ENCODE peak calls at places on chromosomes 16 and 17, in eight cellular contexts. O is WTC11, Q is SK-N-SH, Y is progenitor cell of endocrine pancreas, U is lung, A is fibroblast of the aortic adventitia, L is ascending aorta, N is endodermal cell. C is an unnamed sample.

GRCh38 chr17:31392002-31392855 is 754 bp downstream of the RAB11FIP4 start:
- DNase-seq in O (no peak), Q (peak; percentile 79), Y (no peak), U (no peak), A (no peak), L (no peak), N (peak; percentile 63), C (no peak)

GRCh38 chr17:48442819-48443218 is 12.8 kb upstream of the SKAP1 start:
- DNase-seq in O (no peak), Q (no peak), Y (no peak), U (no peak), A (no peak), L (no peak), N (no peak), C (no peak)

GRCh38 chr16:55703003-55704001 is 47.5 kb downstream of the SLC6A2 start:
- DNase-seq in O (no peak), Q (peak; percentile 31), Y (no peak), U (no peak), A (peak; percentile 87), L (no peak), N (peak; percentile 51), C (peak; percentile 41)

GRCh38 chr16:21156767-21157467 is 1.6 kb upstream of the LDAF1 start:
- DNase-seq in O (peak; percentile 46), Q (peak; percentile 85), Y (peak; percentile 22), U (no peak), A (peak; percentile 94), L (no peak), N (peak; percentile 82), C (peak; percentile 51)

GRCh38 chr16:52078716-52079655 is 468.0 kb downstream of the TOX3 start:
- DNase-seq in O (no peak), Q (no peak), Y (no peak), U (no peak), A (no peak), L (no peak), N (no peak), C (no peak)

GRCh38 chr17:81294512-81295030 is 536 bp downstream of the SLC38A10 start:
- DNase-seq in O (no peak), Q (peak; percentile 74), Y (no peak), U (no peak), A (peak; percentile 13), L (no peak), N (no peak), C (peak; percentile 36)

GRCh38 chr16:69859105-69859969 is 91.8 kb upstream of the CLEC18A start:
- DNase-seq in O (peak; percentile 77), Q (peak; percentile 36), Y (no peak), U (peak; percentile 32), A (no peak), L (no peak), N (peak; percentile 91), C (peak; percentile 39)

GRCh38 chr16:24626251-24626650 is 86.9 kb downstream of the RBBP6 start:
- DNase-seq in O (no peak), Q (no peak), Y (no peak), U (no peak), A (peak; percentile 55), L (no peak), N (no peak), C (no peak)

GRCh38 chr17:21072623-21073278 is 29.9 kb upstream of the USP22 start:
- DNase-seq in O (peak; percentile 28), Q (no peak), Y (no peak), U (no peak), A (no peak), L (no peak), N (no peak), C (no peak)
- TF ChIP-seq CTCF in O (no peak), Q (no peak), Y (no peak), U (no peak), A (no peak), L (no peak), N (no peak), C (no peak)

GRCh38 chr16:30746638-30747160 is 1.5 kb upstream of the PHKG2 start:
- DNase-seq in O (no peak), Q (no peak), Y (no peak), U (no peak), A (no peak), L (no peak), N (no peak), C (no peak)

GRCh38 chr16:30745082-30745481 is 3.1 kb upstream of the PHKG2 start:
- DNase-seq in O (no peak), Q (no peak), Y (no peak), U (no peak), A (no peak), L (no peak), N (no peak), C (no peak)

GRCh38 chr16:30748634-30749445 is 615 bp downstream of the PHKG2 start:
- DNase-seq in O (peak; percentile 65), Q (peak; percentile 80), Y (no peak), U (no peak), A (peak; percentile 24), L (no peak), N (peak; percentile 49), C (peak; percentile 56)

GRCh38 chr16:30747331-30747730 is 894 bp upstream of the PHKG2 start:
- DNase-seq in O (no peak), Q (no peak), Y (no peak), U (no peak), A (peak; percentile 70), L (no peak), N (no peak), C (no peak)

GRCh38 chr16:30747799-30748633 is at the start of gene PHKG2:
- DNase-seq in O (peak; percentile 99), Q (peak; percentile 96), Y (peak; percentile 96), U (peak; percentile 99), A (peak; percentile 98), L (peak; percentile 99), N (peak; percentile 100), C (peak; percentile 98)
- TF ChIP-seq CTCF in O (no peak), Q (no peak), Y (no peak), U (no peak), A (no peak), L (no peak), N (no peak), C (no peak)

DNA sequence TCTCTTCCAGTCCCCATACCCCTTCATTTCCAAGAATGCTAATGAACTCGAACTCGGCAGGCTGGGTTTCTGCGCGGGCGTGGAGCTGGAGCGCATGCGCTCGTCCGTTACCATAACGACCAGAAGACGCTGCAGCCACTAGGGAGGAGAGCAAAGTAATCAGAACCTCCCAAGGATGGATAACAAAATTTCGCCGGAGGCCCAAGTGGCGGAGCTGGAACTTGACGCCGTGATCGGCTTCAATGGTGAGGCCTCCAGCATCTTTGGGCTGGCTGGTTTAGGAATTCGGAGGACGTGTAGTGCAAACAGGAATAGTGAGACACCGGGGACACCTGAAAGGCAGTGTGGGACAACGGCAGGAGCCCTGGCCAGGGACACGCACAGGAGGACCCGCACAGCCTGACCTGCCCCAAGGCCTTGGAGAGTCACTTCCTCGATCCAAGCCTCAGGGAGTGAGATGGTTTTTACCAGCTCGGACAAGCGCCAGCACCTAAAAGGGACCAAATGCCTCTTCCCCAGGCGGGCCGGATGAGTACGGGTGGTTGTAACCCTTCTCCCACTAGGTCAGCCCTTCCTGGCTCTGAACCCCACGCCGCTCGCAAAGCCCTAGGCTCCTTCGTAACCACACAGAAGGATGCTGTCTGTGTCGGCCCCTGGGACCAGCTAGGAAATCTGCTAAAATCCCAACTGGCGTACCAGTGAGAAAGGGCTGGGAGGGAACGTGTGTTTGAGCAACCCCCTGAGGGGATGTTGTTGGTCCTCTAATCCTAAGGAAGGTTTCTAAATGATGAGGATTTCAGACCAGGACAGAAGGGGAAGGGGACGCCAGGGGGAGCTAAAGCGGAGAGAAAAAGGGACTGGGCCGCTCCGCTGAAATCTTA is at the start of gene CFAP52:
- DNase-seq in O (peak; percentile 85), Q (peak; percentile 82), Y (peak; percentile 60), U (peak; percentile 76), A (peak; percentile 75), L (peak; percentile 83), N (peak; percentile 98), C (peak; percentile 79)
- TF ChIP-seq CTCF in O (peak; percentile 32), Q (peak; percentile 83), Y (peak; percentile 79), U (peak; percentile 33), A (peak; percentile 85), L (peak; percentile 52), N (peak; percentile 93), C (peak; percentile 61)

DNA sequence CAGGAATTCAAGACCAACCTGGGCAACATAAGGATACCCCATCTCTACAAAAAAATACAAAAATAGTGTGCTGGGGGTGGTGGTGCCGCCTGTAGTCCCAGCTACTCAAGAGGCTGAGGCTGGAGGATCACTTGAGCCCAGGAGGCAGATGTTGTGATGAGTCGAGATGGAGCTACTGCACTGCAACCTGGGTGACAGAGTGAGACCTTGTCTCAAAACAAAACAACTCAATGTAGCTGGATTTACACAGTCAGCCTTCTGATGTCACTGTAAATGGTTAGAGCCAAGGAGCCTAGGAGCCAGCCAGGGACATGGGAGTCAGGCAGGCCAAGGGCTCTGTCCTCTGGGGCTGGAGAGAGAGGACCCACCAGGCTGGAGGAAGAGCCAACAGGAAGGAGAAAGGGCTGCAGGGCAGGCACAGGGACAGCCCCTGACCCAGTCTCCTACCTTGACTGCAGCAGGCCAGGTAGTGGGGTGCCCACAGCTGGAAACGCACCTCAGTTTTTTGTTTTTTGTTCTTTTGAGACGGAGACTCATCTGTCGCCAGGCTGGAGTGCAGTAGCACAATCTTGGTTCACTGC is 8.4 kb downstream of the CDIPT start:
- DNase-seq in O (no peak), Q (no peak), Y (no peak), U (no peak), A (no peak), L (no peak), N (no peak), C (no peak)
- TF ChIP-seq CTCF in O (no peak), Q (no peak), Y (no peak), U (no peak), A (no peak), L (no peak), N (no peak), C (no peak)